ENCODE peak calls at places on chromosomes 4 and X, in four cellular contexts. R is lung, F is body of pancreas, W is endodermal cell. S is an unnamed sample.

GRCh38 chrX:140710710-140711109 is 1.2 kb downstream of the LINC00632 start:
- DNase-seq in R (no peak), F (no peak), W (no peak), S (no peak)

GRCh38 chr4:7236847-7237246 is 44.5 kb downstream of the SORCS2 start:
- DNase-seq in R (no peak), F (no peak), W (no peak), S (no peak)

GRCh38 chrX:17537652-17538301 is 162.8 kb downstream of the NHS start:
- DNase-seq in R (no peak), F (no peak), W (no peak), S (peak; percentile 8)

GRCh38 chrX:109732319-109732779 is 708 bp downstream of the ACSL4 start:
- DNase-seq in R (no peak), F (peak; percentile 2), W (no peak), S (no peak)

GRCh38 chr4:147683172-147683571 is 791 bp downstream of the PRMT9 start:
- DNase-seq in R (no peak), F (peak; percentile 36), W (peak; percentile 51), S (no peak)

GRCh38 chrX:13821740-13822139 is 4.8 kb upstream of the GPM6B start:
- DNase-seq in R (no peak), F (no peak), W (no peak), S (no peak)

GRCh38 chr4:107519057-107519456 is 201.0 kb downstream of the PAPSS1 start:
- DNase-seq in R (no peak), F (peak; percentile 14), W (peak; percentile 68), S (peak; percentile 8)

GRCh38 chrX:75230296-75230695 is 43.6 kb upstream of the UPRT start:
- DNase-seq in R (no peak), F (no peak), W (no peak), S (no peak)

GRCh38 chr4:28686618-28687017 is 1826.0 kb downstream of the STIM2 start:
- DNase-seq in R (no peak), F (peak; percentile 22), W (peak; percentile 89), S (no peak)

GRCh38 chr4:48998440-48998839 is 12.4 kb downstream of the CWH43 start:
- DNase-seq in R (no peak), F (no peak), W (no peak), S (no peak)

GRCh38 chr4:49002931-49003330 is 16.9 kb downstream of the CWH43 start:
- DNase-seq in R (no peak), F (no peak), W (no peak), S (no peak)

GRCh38 chr4:49000806-49001205 is 14.7 kb downstream of the CWH43 start:
- DNase-seq in R (no peak), F (no peak), W (no peak), S (no peak)

GRCh38 chr4:48997962-48998361 is 11.9 kb downstream of the CWH43 start:
- DNase-seq in R (no peak), F (no peak), W (no peak), S (no peak)
- H3K9me3 ChIP-seq in R (peaks cover 4% of the 10 kb centered on the region), F (no peaks in the 10 kb centered on the region), W (peaks cover 14% of the 10 kb centered on the region), S (no peaks in the 10 kb centered on the region)

DNA sequence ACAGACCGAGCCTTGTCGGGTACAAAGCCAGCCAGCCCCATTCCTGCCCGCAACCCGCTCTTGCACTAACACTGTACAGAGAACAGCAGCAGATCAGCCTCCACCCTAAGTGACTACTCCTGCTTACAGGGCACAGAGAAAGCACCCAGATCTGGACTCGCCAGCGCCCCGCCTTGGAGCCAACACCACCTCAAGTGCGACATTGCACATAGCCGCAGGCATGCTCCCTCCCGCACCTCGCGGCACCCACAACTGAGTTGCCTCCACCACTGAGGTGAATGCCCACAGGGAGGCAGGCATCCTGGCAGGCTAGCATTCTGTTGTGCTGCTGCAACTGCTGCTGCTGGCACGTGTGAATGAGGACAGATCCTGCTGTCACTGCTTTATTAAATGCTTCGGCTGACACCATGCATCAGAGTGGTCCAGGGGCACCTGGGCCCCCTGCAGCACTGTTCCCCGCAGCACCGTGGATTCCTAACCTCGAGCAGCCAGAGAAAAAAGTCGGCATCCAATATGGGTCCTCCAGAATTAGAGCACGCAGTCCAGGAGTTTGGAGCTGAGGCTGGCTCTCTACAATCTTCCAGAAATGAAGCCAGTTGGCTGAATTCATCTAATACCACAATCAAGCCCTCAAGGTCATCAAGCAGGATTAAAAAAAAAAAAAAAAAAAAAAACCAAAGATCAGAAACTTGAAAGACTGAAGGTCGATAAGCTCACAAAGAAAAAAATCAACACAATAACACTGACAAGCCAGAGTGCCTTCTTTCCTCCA is 352.9 kb downstream of the GASK1B start:
- DNase-seq in R (no peak), F (peak; percentile 32), W (no peak), S (no peak)
- TF ChIP-seq CTCF in R (no peak), F (no peak), W (no peak), S (no peak)

GRCh38 chr4:127846765-127847164 is 33.9 kb upstream of the PLK4 start:
- DNase-seq in R (no peak), F (no peak), W (no peak), S (no peak)
- H3K9me3 ChIP-seq in R (peaks cover 14% of the 10 kb centered on the region), F (no peaks in the 10 kb centered on the region), W (peaks cover 51% of the 10 kb centered on the region), S (no peaks in the 10 kb centered on the region)

GRCh38 chrX:15834827-15835595 is 19.6 kb downstream of the AP1S2 start:
- DNase-seq in R (no peak), F (no peak), W (no peak), S (no peak)

GRCh38 chrX:15834051-15834450 is 20.6 kb downstream of the AP1S2 start:
- DNase-seq in R (no peak), F (no peak), W (no peak), S (no peak)

GRCh38 chrX:15843960-15844359 is 10.7 kb downstream of the AP1S2 start:
- DNase-seq in R (no peak), F (no peak), W (no peak), S (no peak)

DNA sequence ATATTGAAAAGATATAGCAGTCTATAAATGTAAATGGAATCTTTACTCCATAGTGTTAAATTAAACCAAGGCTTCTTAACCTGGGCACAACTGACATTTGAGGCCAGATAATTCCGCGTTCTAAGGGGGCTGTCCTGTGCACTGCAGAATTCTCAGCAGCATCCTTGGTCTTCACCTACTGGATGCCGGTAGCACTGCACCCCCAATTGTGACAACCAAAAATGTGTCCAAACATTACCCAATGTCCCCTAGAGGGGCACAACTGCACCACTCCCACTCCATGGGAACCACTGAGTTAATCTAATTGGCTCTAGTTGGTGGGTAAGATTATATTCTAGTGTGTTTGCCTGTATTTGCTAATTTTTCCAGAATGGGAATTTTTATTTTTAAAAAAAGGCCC is 16.6 kb downstream of the AP1S2 start:
- DNase-seq in R (no peak), F (no peak), W (peak; percentile 74), S (no peak)
- TF ChIP-seq CTCF in R (no peak), F (no peak), W (peak; percentile 72), S (no peak)

S was measured in prostate gland.